ENCODE peak calls at places on chromosomes 3 and 15, in eight cellular contexts. E is left lung; I is ELF-1; U is activated naive CD4-positive, alpha-beta T cell; V is natural killer cell treated with Interleukin-12 subunit alpha and Interleukin-12 subunit beta and Interleukin-15 and Interleukin-18, amount 100 ng/mL, for 72 hours; J is NCI-H1092 treated with DMSO at 0.1 percent for 48 hours; L is GM03348; R is HFFc6. T is an unnamed sample.

GRCh38 chr15:89937365-89938355 is 24.9 kb upstream of the ARPIN start:
- DNase-seq in R (no peak), L (no peak), V (no peak), U (no peak), I (no peak), J (no peak), E (no peak), T (no peak)

GRCh38 chr15:64640146-64640868 is 135.1 kb downstream of the RBPMS2 start:
- DNase-seq in L (no peak), R (no peak), I (peak), V (no peak), J (no peak), U (no peak), E (no peak), T (no peak)

GRCh38 chr3:111864821-111865656 is 6.0 kb downstream of the PHLDB2 start:
- DNase-seq in L (peak), J (no peak), R (peak), U (no peak), I (no peak), E (no peak), V (no peak), T (no peak)

GRCh38 chr3:52311567-52312119 is 4.5 kb upstream of the DNAH1 start:
- DNase-seq in R (no peak), I (peak), U (no peak), J (peak), E (no peak), L (no peak), V (no peak), T (peak)

GRCh38 chr15:51837784-51838183 is 8.3 kb downstream of the TMOD3 start:
- DNase-seq in J (no peak), E (no peak), U (peak), V (no peak), R (peak), I (peak), L (no peak), T (peak)

GRCh38 chr15:80997692-80998091 is 3.0 kb upstream of the TLNRD1 start:
- DNase-seq in J (no peak), I (no peak), R (no peak), U (no peak), V (no peak), L (no peak), E (no peak), T (no peak)

GRCh38 chr3:52203701-52204100 is 5.7 kb downstream of the ALAS1 start:
- DNase-seq in L (no peak), I (no peak), J (no peak), R (no peak), E (no peak), V (no peak), U (no peak), T (no peak)

GRCh38 chr3:154214320-154214719 is 93.1 kb downstream of the ARHGEF26 start:
- DNase-seq in J (no peak), V (no peak), I (no peak), L (peak), U (no peak), E (no peak), R (no peak), T (no peak)

GRCh38 chr3:115876860-115877646 is 253.7 kb downstream of the GAP43 start:
- DNase-seq in V (no peak), J (peak), R (no peak), U (no peak), I (no peak), E (no peak), L (no peak), T (no peak)

GRCh38 chr15:60701261-60702019 is 222.5 kb upstream of the ICE2 start:
- DNase-seq in V (no peak), L (no peak), U (no peak), I (peak), R (no peak), E (no peak), J (no peak), T (no peak)

GRCh38 chr3:149352556-149352955 is 19.1 kb upstream of the TM4SF18 start:
- DNase-seq in V (peak), J (peak), R (peak), I (peak), U (no peak), E (peak), L (peak), T (peak)